ENCODE peak calls at places on chromosomes 11 and 22, in six cellular contexts. One of them, this sample, is unnamed.

GRCh38 chr11:33490842-33491370 is 209.7 kb downstream of the C11orf91 start:
- DNase-seq in GM23248: no peak
- DNase-seq in CD8-positive, alpha-beta T cell: no peak
- DNase-seq in pancreas: no peak
- DNase-seq in spleen: no peak
- DNase-seq in MM.1S: no peak
- DNase-seq in this sample: no peak

GRCh38 chr22:37803195-37803635 is 4.5 kb upstream of the GCAT start:
- DNase-seq in spleen: no peak
- DNase-seq in MM.1S: no peak
- DNase-seq in CD8-positive, alpha-beta T cell: no peak
- DNase-seq in pancreas: no peak
- DNase-seq in GM23248: no peak
- DNase-seq in this sample: no peak

GRCh38 chr22:33579448-33580093 is 340.7 kb downstream of the LARGE1 start:
- DNase-seq in GM23248: peak; percentile 58
- DNase-seq in CD8-positive, alpha-beta T cell: peak; percentile 5
- DNase-seq in MM.1S: peak; percentile 72
- DNase-seq in spleen: no peak
- DNase-seq in pancreas: peak; percentile 54
- DNase-seq in this sample: peak; percentile 80

GRCh38 chr22:37282385-37282677 is at the start of gene CYTH4:
- DNase-seq in pancreas: peak; percentile 52
- DNase-seq in GM23248: no peak
- DNase-seq in spleen: peak; percentile 98
- DNase-seq in CD8-positive, alpha-beta T cell: peak; percentile 67
- DNase-seq in MM.1S: no peak
- DNase-seq in this sample: peak; percentile 94

GRCh38 chr11:84430661-84431060 is 1144.5 kb upstream of the CCDC90B start:
- DNase-seq in pancreas: no peak
- DNase-seq in CD8-positive, alpha-beta T cell: no peak
- DNase-seq in GM23248: no peak
- DNase-seq in MM.1S: peak; percentile 16
- DNase-seq in spleen: no peak
- DNase-seq in this sample: no peak

GRCh38 chr22:39352301-39352867 is 2.6 kb downstream of the SYNGR1 start:
- DNase-seq in pancreas: no peak
- DNase-seq in spleen: no peak
- DNase-seq in MM.1S: no peak
- DNase-seq in GM23248: no peak
- DNase-seq in CD8-positive, alpha-beta T cell: no peak
- DNase-seq in this sample: no peak

GRCh38 chr11:26626346-26626745 is 54.3 kb upstream of the MUC15 start:
- DNase-seq in pancreas: no peak
- DNase-seq in MM.1S: no peak
- DNase-seq in spleen: no peak
- DNase-seq in GM23248: peak; percentile 62
- DNase-seq in CD8-positive, alpha-beta T cell: no peak
- DNase-seq in this sample: no peak

GRCh38 chr22:39621826-39622225 is 51.3 kb downstream of the CACNA1I start:
- DNase-seq in GM23248: no peak
- DNase-seq in CD8-positive, alpha-beta T cell: no peak
- DNase-seq in pancreas: no peak
- DNase-seq in MM.1S: no peak
- DNase-seq in spleen: no peak
- DNase-seq in this sample: no peak

GRCh38 chr22:48921411-48921903 is 906.2 kb downstream of the BRD1 start:
- DNase-seq in MM.1S: no peak
- DNase-seq in GM23248: no peak
- DNase-seq in spleen: no peak
- DNase-seq in pancreas: no peak
- DNase-seq in CD8-positive, alpha-beta T cell: no peak
- DNase-seq in this sample: no peak

GRCh38 chr22:19878461-19879247 is 24.0 kb upstream of the GNB1L start:
- DNase-seq in CD8-positive, alpha-beta T cell: no peak
- DNase-seq in pancreas: peak; percentile 10
- DNase-seq in spleen: peak; percentile 47
- DNase-seq in GM23248: peak; percentile 44
- DNase-seq in MM.1S: no peak
- DNase-seq in this sample: no peak

GRCh38 chr22:45353816-45354215 is 44.1 kb downstream of the FAM118A start:
- DNase-seq in pancreas: no peak
- DNase-seq in CD8-positive, alpha-beta T cell: no peak
- DNase-seq in spleen: no peak
- DNase-seq in GM23248: no peak
- DNase-seq in MM.1S: no peak
- DNase-seq in this sample: no peak

GRCh38 chr11:33507967-33508366 is 192.7 kb downstream of the C11orf91 start:
- DNase-seq in spleen: no peak
- DNase-seq in pancreas: no peak
- DNase-seq in MM.1S: no peak
- DNase-seq in CD8-positive, alpha-beta T cell: no peak
- DNase-seq in GM23248: peak; percentile 59
- DNase-seq in this sample: no peak

GRCh38 chr11:95680169-95680929 is 109.2 kb downstream of the FAM76B start:
- DNase-seq in MM.1S: peak; percentile 89
- DNase-seq in pancreas: no peak
- DNase-seq in CD8-positive, alpha-beta T cell: no peak
- DNase-seq in spleen: no peak
- DNase-seq in GM23248: peak; percentile 90
- DNase-seq in this sample: no peak

DNA sequence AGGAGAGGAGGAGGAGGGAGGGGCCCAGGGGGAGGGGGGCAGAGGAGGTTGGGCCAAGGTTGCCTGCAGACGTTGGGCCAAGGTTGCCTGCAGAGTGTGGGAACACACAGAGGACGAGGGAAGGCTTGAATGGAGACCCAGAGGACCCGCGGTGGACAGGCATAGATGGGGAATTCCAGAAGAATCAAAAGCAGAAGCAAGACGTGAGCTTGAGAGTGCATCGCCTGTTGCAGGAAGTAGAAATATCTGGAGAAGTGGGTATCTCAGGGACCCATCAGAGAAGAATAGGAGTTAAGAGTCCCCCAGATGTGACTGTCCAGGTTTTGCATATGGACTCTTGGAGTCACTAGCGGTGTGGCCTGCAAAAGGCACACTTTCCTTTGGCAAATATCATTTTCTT is 670.2 kb downstream of the TBC1D22A start:
- DNase-seq in CD8-positive, alpha-beta T cell: no peak
- DNase-seq in spleen: no peak
- DNase-seq in pancreas: no peak
- DNase-seq in MM.1S: no peak
- DNase-seq in GM23248: no peak
- DNase-seq in this sample: no peak
- H3K9me3 ChIP-seq in CD8-positive, alpha-beta T cell: no peaks in the 10 kb centered on the region
- H3K9me3 ChIP-seq in spleen: peaks cover 3% of the 10 kb centered on the region
- H3K9me3 ChIP-seq in pancreas: no peaks in the 10 kb centered on the region
- H3K9me3 ChIP-seq in MM.1S: no peaks in the 10 kb centered on the region
- H3K9me3 ChIP-seq in GM23248: no peaks in the 10 kb centered on the region
- H3K9me3 ChIP-seq in this sample: no peaks in the 10 kb centered on the region

GRCh38 chr22:47303161-47303890 is 540.9 kb downstream of the TBC1D22A start:
- DNase-seq in CD8-positive, alpha-beta T cell: no peak
- DNase-seq in spleen: no peak
- DNase-seq in GM23248: no peak
- DNase-seq in MM.1S: no peak
- DNase-seq in pancreas: no peak
- DNase-seq in this sample: no peak

GRCh38 chr22:47304191-47304831 is 541.9 kb downstream of the TBC1D22A start:
- DNase-seq in MM.1S: no peak
- DNase-seq in pancreas: no peak
- DNase-seq in spleen: no peak
- DNase-seq in CD8-positive, alpha-beta T cell: no peak
- DNase-seq in GM23248: no peak
- DNase-seq in this sample: no peak

GRCh38 chr22:47300698-47301405 is 538.4 kb downstream of the TBC1D22A start:
- DNase-seq in spleen: no peak
- DNase-seq in MM.1S: no peak
- DNase-seq in CD8-positive, alpha-beta T cell: no peak
- DNase-seq in GM23248: no peak
- DNase-seq in pancreas: no peak
- DNase-seq in this sample: no peak

GRCh38 chr22:47299879-47300697 is 537.6 kb downstream of the TBC1D22A start:
- DNase-seq in CD8-positive, alpha-beta T cell: no peak
- DNase-seq in MM.1S: no peak
- DNase-seq in spleen: no peak
- DNase-seq in pancreas: no peak
- DNase-seq in GM23248: no peak
- DNase-seq in this sample: peak; percentile 26

DNA sequence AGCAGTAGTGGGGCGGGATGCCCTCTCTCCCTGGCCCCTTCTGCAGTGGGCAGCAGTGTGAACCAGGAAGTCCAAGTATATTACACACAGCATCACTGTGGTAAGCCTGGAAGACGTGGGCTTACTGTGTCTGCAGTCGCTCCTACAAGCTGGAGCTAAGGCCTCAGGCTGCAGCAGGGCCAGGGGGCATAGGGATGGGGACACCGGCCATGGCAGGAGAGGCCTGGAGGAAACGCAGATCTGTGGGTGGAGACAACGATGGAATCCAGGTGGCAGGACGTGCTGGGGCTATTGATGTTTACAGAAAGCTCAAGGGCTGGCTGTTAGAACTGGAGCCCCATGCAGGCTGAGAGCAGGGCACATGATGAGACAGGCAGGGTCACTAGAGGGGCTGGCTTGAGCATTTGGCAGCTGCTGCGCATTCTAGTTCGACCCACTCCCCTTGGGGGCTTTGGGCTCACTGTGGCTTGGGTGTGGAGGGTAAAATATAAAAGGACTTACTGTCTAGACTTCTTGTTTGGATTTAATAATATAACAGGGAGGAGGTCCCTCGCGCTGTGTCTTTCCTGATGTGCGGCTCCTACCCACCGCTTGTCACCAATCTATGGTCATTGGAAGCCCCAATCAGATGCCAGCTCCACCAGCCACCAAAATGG is 539.5 kb downstream of the TBC1D22A start:
- DNase-seq in CD8-positive, alpha-beta T cell: no peak
- DNase-seq in pancreas: no peak
- DNase-seq in MM.1S: no peak
- DNase-seq in spleen: no peak
- DNase-seq in GM23248: no peak
- DNase-seq in this sample: no peak
- H3K9me3 ChIP-seq in CD8-positive, alpha-beta T cell: no peaks in the 10 kb centered on the region
- H3K9me3 ChIP-seq in pancreas: no peaks in the 10 kb centered on the region
- H3K9me3 ChIP-seq in MM.1S: no peaks in the 10 kb centered on the region
- H3K9me3 ChIP-seq in spleen: no peaks in the 10 kb centered on the region
- H3K9me3 ChIP-seq in GM23248: no peaks in the 10 kb centered on the region
- H3K9me3 ChIP-seq in this sample: no peaks in the 10 kb centered on the region

GRCh38 chr11:68022531-68022930 is 8.0 kb upstream of the NDUFS8 start:
- DNase-seq in MM.1S: no peak
- DNase-seq in CD8-positive, alpha-beta T cell: no peak
- DNase-seq in GM23248: no peak
- DNase-seq in spleen: no peak
- DNase-seq in pancreas: no peak
- DNase-seq in this sample: no peak
- H3K9me3 ChIP-seq in MM.1S: no peaks in the 10 kb centered on the region
- H3K9me3 ChIP-seq in CD8-positive, alpha-beta T cell: no peaks in the 10 kb centered on the region
- H3K9me3 ChIP-seq in GM23248: no peaks in the 10 kb centered on the region
- H3K9me3 ChIP-seq in spleen: no peaks in the 10 kb centered on the region
- H3K9me3 ChIP-seq in pancreas: no peaks in the 10 kb centered on the region
- H3K9me3 ChIP-seq in this sample: no peaks in the 10 kb centered on the region

GRCh38 chr22:28899199-28899853 is 16.0 kb downstream of the ZNRF3 start:
- DNase-seq in spleen: peak; percentile 79
- DNase-seq in CD8-positive, alpha-beta T cell: peak; percentile 28
- DNase-seq in MM.1S: no peak
- DNase-seq in GM23248: no peak
- DNase-seq in pancreas: no peak
- DNase-seq in this sample: no peak
- H3K9me3 ChIP-seq in spleen: no peaks in the 10 kb centered on the region
- H3K9me3 ChIP-seq in CD8-positive, alpha-beta T cell: no peaks in the 10 kb centered on the region
- H3K9me3 ChIP-seq in MM.1S: no peaks in the 10 kb centered on the region
- H3K9me3 ChIP-seq in GM23248: no peaks in the 10 kb centered on the region
- H3K9me3 ChIP-seq in pancreas: no peaks in the 10 kb centered on the region
- H3K9me3 ChIP-seq in this sample: no peaks in the 10 kb centered on the region

GRCh38 chr11:2662430-2663299 is 37.1 kb downstream of the KCNQ1OT1 start:
- DNase-seq in GM23248: no peak
- DNase-seq in spleen: peak; percentile 32
- DNase-seq in CD8-positive, alpha-beta T cell: no peak
- DNase-seq in pancreas: peak; percentile 9
- DNase-seq in MM.1S: no peak
- DNase-seq in this sample: peak; percentile 28

GRCh38 chr11:2660357-2660939 is 39.3 kb downstream of the KCNQ1OT1 start:
- DNase-seq in CD8-positive, alpha-beta T cell: no peak
- DNase-seq in spleen: no peak
- DNase-seq in MM.1S: no peak
- DNase-seq in GM23248: no peak
- DNase-seq in pancreas: no peak
- DNase-seq in this sample: no peak

GRCh38 chr11:2661173-2662023 is 38.4 kb downstream of the KCNQ1OT1 start:
- DNase-seq in GM23248: no peak
- DNase-seq in pancreas: no peak
- DNase-seq in spleen: no peak
- DNase-seq in MM.1S: no peak
- DNase-seq in CD8-positive, alpha-beta T cell: no peak
- DNase-seq in this sample: no peak

GRCh38 chr11:2663506-2663905 is 36.3 kb downstream of the KCNQ1OT1 start:
- DNase-seq in spleen: peak; percentile 42
- DNase-seq in GM23248: no peak
- DNase-seq in CD8-positive, alpha-beta T cell: no peak
- DNase-seq in pancreas: peak; percentile 6
- DNase-seq in MM.1S: no peak
- DNase-seq in this sample: no peak

DNA sequence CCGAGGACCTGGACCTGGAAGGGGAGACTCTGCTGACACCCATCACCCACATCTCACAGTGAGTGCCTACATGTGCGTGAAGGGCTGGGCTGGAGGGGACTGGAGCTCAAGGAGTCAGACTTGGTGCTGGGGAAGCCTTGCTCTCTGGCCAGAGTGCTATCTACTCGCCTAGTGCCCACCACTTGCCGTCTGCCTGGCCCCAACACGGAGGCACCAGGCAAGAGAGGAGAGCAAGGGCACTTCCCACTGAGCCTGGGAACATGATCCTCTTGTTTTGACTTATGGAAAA is 37.8 kb downstream of the KCNQ1OT1 start:
- DNase-seq in MM.1S: no peak
- DNase-seq in spleen: peak; percentile 29
- DNase-seq in CD8-positive, alpha-beta T cell: no peak
- DNase-seq in pancreas: no peak
- DNase-seq in GM23248: no peak
- DNase-seq in this sample: no peak
- H3K9me3 ChIP-seq in MM.1S: no peaks in the 10 kb centered on the region
- H3K9me3 ChIP-seq in spleen: no peaks in the 10 kb centered on the region
- H3K9me3 ChIP-seq in CD8-positive, alpha-beta T cell: no peaks in the 10 kb centered on the region
- H3K9me3 ChIP-seq in pancreas: no peaks in the 10 kb centered on the region
- H3K9me3 ChIP-seq in GM23248: peaks cover 5% of the 10 kb centered on the region
- H3K9me3 ChIP-seq in this sample: no peaks in the 10 kb centered on the region

DNA sequence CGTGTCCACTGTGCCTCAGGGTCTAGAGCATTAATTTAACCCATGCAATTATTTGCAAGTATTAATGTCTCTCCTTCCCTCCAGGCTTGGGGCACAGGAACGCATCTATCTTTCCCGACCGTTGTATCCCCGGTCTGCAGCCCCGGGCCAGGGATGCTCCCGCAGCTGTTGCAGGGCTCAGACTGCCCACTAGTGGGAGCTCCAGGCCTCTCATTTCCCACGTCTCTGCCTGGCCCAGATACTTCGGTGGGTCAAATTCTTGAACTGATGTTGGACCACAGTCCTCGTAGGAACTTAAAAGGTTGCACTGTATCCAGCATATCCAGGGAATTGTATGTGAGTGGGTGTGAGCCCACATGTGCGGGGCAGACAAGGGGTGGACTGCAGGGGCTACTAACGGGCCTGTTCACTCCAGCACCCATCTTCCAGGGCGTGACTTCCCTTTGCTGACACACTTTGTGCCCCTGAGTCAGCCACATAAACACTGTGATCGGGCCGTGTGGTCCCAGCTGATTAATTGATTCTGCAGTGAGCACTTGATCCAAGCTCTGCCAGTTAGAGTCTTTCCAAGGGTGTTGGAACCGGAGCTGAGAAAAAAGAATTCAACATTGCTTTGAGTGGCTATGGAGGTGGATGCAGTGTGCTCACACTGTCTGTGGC is 451.3 kb downstream of the TBC1D22A start:
- DNase-seq in MM.1S: peak; percentile 54
- DNase-seq in pancreas: no peak
- DNase-seq in CD8-positive, alpha-beta T cell: peak; percentile 9
- DNase-seq in spleen: peak; percentile 82
- DNase-seq in GM23248: peak; percentile 54
- DNase-seq in this sample: peak; percentile 70
- H3K9me3 ChIP-seq in MM.1S: no peaks in the 10 kb centered on the region
- H3K9me3 ChIP-seq in pancreas: no peaks in the 10 kb centered on the region
- H3K9me3 ChIP-seq in CD8-positive, alpha-beta T cell: no peaks in the 10 kb centered on the region
- H3K9me3 ChIP-seq in spleen: no peaks in the 10 kb centered on the region
- H3K9me3 ChIP-seq in GM23248: no peaks in the 10 kb centered on the region
- H3K9me3 ChIP-seq in this sample: no peaks in the 10 kb centered on the region